ENCODE peak calls at places on chromosomes 13 and 19, in eight cellular contexts. One of them, this sample, is unnamed.

GRCh38 chr19:37304190-37304883 is 66.6 kb upstream of the ZNF527 start:
- DNase-seq in stimulated activated CD8-positive, alpha-beta memory T cell treated with anti-CD3 and anti-CD28 coated beads, Interleukin-4, amount 100 ng/mL, for 24 hours: no peak
- DNase-seq in tibial artery: no peak
- DNase-seq in NCI-H460: no peak
- DNase-seq in renal cortical epithelial cell: no peak
- DNase-seq in stimulated activated CD4-positive, alpha-beta T cell treated with anti-CD3 and anti-CD28 coated beads, Interleukin-1b, Interleukin-23, amount 100 ng/mL, for 1 hour: no peak
- DNase-seq in mesenchymal stem cell: no peak
- DNase-seq in EH: no peak
- DNase-seq in this sample: no peak

GRCh38 chr13:43245374-43245964 is 222.1 kb downstream of the DNAJC15 start:
- DNase-seq in stimulated activated CD8-positive, alpha-beta memory T cell treated with anti-CD3 and anti-CD28 coated beads, Interleukin-4, amount 100 ng/mL, for 24 hours: no peak
- DNase-seq in tibial artery: no peak
- DNase-seq in NCI-H460: no peak
- DNase-seq in renal cortical epithelial cell: peak
- DNase-seq in stimulated activated CD4-positive, alpha-beta T cell treated with anti-CD3 and anti-CD28 coated beads, Interleukin-1b, Interleukin-23, amount 100 ng/mL, for 1 hour: no peak
- DNase-seq in mesenchymal stem cell: peak
- DNase-seq in EH: peak
- DNase-seq in this sample: no peak

GRCh38 chr13:93967286-93967685 is 512.2 kb downstream of the DCT start:
- DNase-seq in stimulated activated CD8-positive, alpha-beta memory T cell treated with anti-CD3 and anti-CD28 coated beads, Interleukin-4, amount 100 ng/mL, for 24 hours: no peak
- DNase-seq in tibial artery: no peak
- DNase-seq in NCI-H460: no peak
- DNase-seq in renal cortical epithelial cell: no peak
- DNase-seq in stimulated activated CD4-positive, alpha-beta T cell treated with anti-CD3 and anti-CD28 coated beads, Interleukin-1b, Interleukin-23, amount 100 ng/mL, for 1 hour: no peak
- DNase-seq in mesenchymal stem cell: no peak
- DNase-seq in EH: no peak
- DNase-seq in this sample: no peak

GRCh38 chr13:90389537-90389936 is 958.0 kb upstream of the MIR17HG start:
- DNase-seq in stimulated activated CD8-positive, alpha-beta memory T cell treated with anti-CD3 and anti-CD28 coated beads, Interleukin-4, amount 100 ng/mL, for 24 hours: no peak
- DNase-seq in tibial artery: no peak
- DNase-seq in NCI-H460: no peak
- DNase-seq in renal cortical epithelial cell: no peak
- DNase-seq in stimulated activated CD4-positive, alpha-beta T cell treated with anti-CD3 and anti-CD28 coated beads, Interleukin-1b, Interleukin-23, amount 100 ng/mL, for 1 hour: no peak
- DNase-seq in mesenchymal stem cell: no peak
- DNase-seq in EH: no peak
- DNase-seq in this sample: no peak

GRCh38 chr19:7533281-7533819 is 2.2 kb upstream of the PNPLA6 start:
- DNase-seq in stimulated activated CD8-positive, alpha-beta memory T cell treated with anti-CD3 and anti-CD28 coated beads, Interleukin-4, amount 100 ng/mL, for 24 hours: no peak
- DNase-seq in tibial artery: peak
- DNase-seq in NCI-H460: no peak
- DNase-seq in renal cortical epithelial cell: no peak
- DNase-seq in stimulated activated CD4-positive, alpha-beta T cell treated with anti-CD3 and anti-CD28 coated beads, Interleukin-1b, Interleukin-23, amount 100 ng/mL, for 1 hour: no peak
- DNase-seq in mesenchymal stem cell: peak
- DNase-seq in EH: peak
- DNase-seq in this sample: no peak

GRCh38 chr13:110537116-110537515 is 24.4 kb downstream of the RAB20 start:
- DNase-seq in stimulated activated CD8-positive, alpha-beta memory T cell treated with anti-CD3 and anti-CD28 coated beads, Interleukin-4, amount 100 ng/mL, for 24 hours: no peak
- DNase-seq in tibial artery: no peak
- DNase-seq in NCI-H460: no peak
- DNase-seq in renal cortical epithelial cell: no peak
- DNase-seq in stimulated activated CD4-positive, alpha-beta T cell treated with anti-CD3 and anti-CD28 coated beads, Interleukin-1b, Interleukin-23, amount 100 ng/mL, for 1 hour: no peak
- DNase-seq in mesenchymal stem cell: no peak
- DNase-seq in EH: no peak
- DNase-seq in this sample: no peak

GRCh38 chr19:17496337-17496997 is 15.0 kb upstream of the PGLS start:
- DNase-seq in stimulated activated CD8-positive, alpha-beta memory T cell treated with anti-CD3 and anti-CD28 coated beads, Interleukin-4, amount 100 ng/mL, for 24 hours: peak
- DNase-seq in tibial artery: peak
- DNase-seq in NCI-H460: peak
- DNase-seq in renal cortical epithelial cell: peak
- DNase-seq in stimulated activated CD4-positive, alpha-beta T cell treated with anti-CD3 and anti-CD28 coated beads, Interleukin-1b, Interleukin-23, amount 100 ng/mL, for 1 hour: peak
- DNase-seq in mesenchymal stem cell: peak
- DNase-seq in EH: peak
- DNase-seq in this sample: peak

GRCh38 chr19:48656840-48657474 is 11.0 kb upstream of the CA11 start:
- DNase-seq in stimulated activated CD8-positive, alpha-beta memory T cell treated with anti-CD3 and anti-CD28 coated beads, Interleukin-4, amount 100 ng/mL, for 24 hours: no peak
- DNase-seq in tibial artery: no peak
- DNase-seq in NCI-H460: no peak
- DNase-seq in renal cortical epithelial cell: peak
- DNase-seq in stimulated activated CD4-positive, alpha-beta T cell treated with anti-CD3 and anti-CD28 coated beads, Interleukin-1b, Interleukin-23, amount 100 ng/mL, for 1 hour: no peak
- DNase-seq in mesenchymal stem cell: peak
- DNase-seq in EH: peak
- DNase-seq in this sample: no peak

GRCh38 chr13:100645382-100645781 is 29.2 kb downstream of the TMTC4 start:
- DNase-seq in stimulated activated CD8-positive, alpha-beta memory T cell treated with anti-CD3 and anti-CD28 coated beads, Interleukin-4, amount 100 ng/mL, for 24 hours: no peak
- DNase-seq in tibial artery: no peak
- DNase-seq in NCI-H460: no peak
- DNase-seq in renal cortical epithelial cell: no peak
- DNase-seq in stimulated activated CD4-positive, alpha-beta T cell treated with anti-CD3 and anti-CD28 coated beads, Interleukin-1b, Interleukin-23, amount 100 ng/mL, for 1 hour: no peak
- DNase-seq in mesenchymal stem cell: no peak
- DNase-seq in EH: no peak
- DNase-seq in this sample: no peak

GRCh38 chr13:40193290-40194203 is 472.9 kb downstream of the FOXO1 start:
- DNase-seq in stimulated activated CD8-positive, alpha-beta memory T cell treated with anti-CD3 and anti-CD28 coated beads, Interleukin-4, amount 100 ng/mL, for 24 hours: no peak
- DNase-seq in tibial artery: peak
- DNase-seq in NCI-H460: no peak
- DNase-seq in renal cortical epithelial cell: no peak
- DNase-seq in stimulated activated CD4-positive, alpha-beta T cell treated with anti-CD3 and anti-CD28 coated beads, Interleukin-1b, Interleukin-23, amount 100 ng/mL, for 1 hour: no peak
- DNase-seq in mesenchymal stem cell: no peak
- DNase-seq in EH: peak
- DNase-seq in this sample: no peak

GRCh38 chr19:4063369-4064072 is 3.2 kb downstream of the ZBTB7A start:
- DNase-seq in stimulated activated CD8-positive, alpha-beta memory T cell treated with anti-CD3 and anti-CD28 coated beads, Interleukin-4, amount 100 ng/mL, for 24 hours: no peak
- DNase-seq in tibial artery: no peak
- DNase-seq in NCI-H460: no peak
- DNase-seq in renal cortical epithelial cell: no peak
- DNase-seq in stimulated activated CD4-positive, alpha-beta T cell treated with anti-CD3 and anti-CD28 coated beads, Interleukin-1b, Interleukin-23, amount 100 ng/mL, for 1 hour: no peak
- DNase-seq in mesenchymal stem cell: no peak
- DNase-seq in EH: no peak
- DNase-seq in this sample: no peak

GRCh38 chr13:51148223-51148951 is 37.3 kb upstream of the C13orf42 start:
- DNase-seq in stimulated activated CD8-positive, alpha-beta memory T cell treated with anti-CD3 and anti-CD28 coated beads, Interleukin-4, amount 100 ng/mL, for 24 hours: no peak
- DNase-seq in tibial artery: no peak
- DNase-seq in NCI-H460: no peak
- DNase-seq in renal cortical epithelial cell: no peak
- DNase-seq in stimulated activated CD4-positive, alpha-beta T cell treated with anti-CD3 and anti-CD28 coated beads, Interleukin-1b, Interleukin-23, amount 100 ng/mL, for 1 hour: no peak
- DNase-seq in mesenchymal stem cell: no peak
- DNase-seq in EH: no peak
- DNase-seq in this sample: no peak

GRCh38 chr13:96091164-96091931 is 1.4 kb downstream of the HS6ST3 start:
- DNase-seq in stimulated activated CD8-positive, alpha-beta memory T cell treated with anti-CD3 and anti-CD28 coated beads, Interleukin-4, amount 100 ng/mL, for 24 hours: no peak
- DNase-seq in tibial artery: peak
- DNase-seq in NCI-H460: no peak
- DNase-seq in renal cortical epithelial cell: no peak
- DNase-seq in stimulated activated CD4-positive, alpha-beta T cell treated with anti-CD3 and anti-CD28 coated beads, Interleukin-1b, Interleukin-23, amount 100 ng/mL, for 1 hour: no peak
- DNase-seq in mesenchymal stem cell: no peak
- DNase-seq in EH: no peak
- DNase-seq in this sample: no peak

GRCh38 chr19:1907563-1908363 is 2.6 kb downstream of the ADAT3 start:
- DNase-seq in stimulated activated CD8-positive, alpha-beta memory T cell treated with anti-CD3 and anti-CD28 coated beads, Interleukin-4, amount 100 ng/mL, for 24 hours: no peak
- DNase-seq in tibial artery: no peak
- DNase-seq in NCI-H460: no peak
- DNase-seq in renal cortical epithelial cell: peak
- DNase-seq in stimulated activated CD4-positive, alpha-beta T cell treated with anti-CD3 and anti-CD28 coated beads, Interleukin-1b, Interleukin-23, amount 100 ng/mL, for 1 hour: no peak
- DNase-seq in mesenchymal stem cell: no peak
- DNase-seq in EH: no peak
- DNase-seq in this sample: no peak

GRCh38 chr13:29991343-29991742 is 140.9 kb upstream of the UBL3 start:
- DNase-seq in stimulated activated CD8-positive, alpha-beta memory T cell treated with anti-CD3 and anti-CD28 coated beads, Interleukin-4, amount 100 ng/mL, for 24 hours: no peak
- DNase-seq in tibial artery: no peak
- DNase-seq in NCI-H460: no peak
- DNase-seq in renal cortical epithelial cell: peak
- DNase-seq in stimulated activated CD4-positive, alpha-beta T cell treated with anti-CD3 and anti-CD28 coated beads, Interleukin-1b, Interleukin-23, amount 100 ng/mL, for 1 hour: no peak
- DNase-seq in mesenchymal stem cell: peak
- DNase-seq in EH: peak
- DNase-seq in this sample: no peak

GRCh38 chr19:2579678-2580280 is 103.9 kb downstream of the GADD45B start:
- DNase-seq in stimulated activated CD8-positive, alpha-beta memory T cell treated with anti-CD3 and anti-CD28 coated beads, Interleukin-4, amount 100 ng/mL, for 24 hours: no peak
- DNase-seq in tibial artery: no peak
- DNase-seq in NCI-H460: no peak
- DNase-seq in renal cortical epithelial cell: no peak
- DNase-seq in stimulated activated CD4-positive, alpha-beta T cell treated with anti-CD3 and anti-CD28 coated beads, Interleukin-1b, Interleukin-23, amount 100 ng/mL, for 1 hour: no peak
- DNase-seq in mesenchymal stem cell: no peak
- DNase-seq in EH: no peak
- DNase-seq in this sample: no peak

GRCh38 chr19:47436712-47437401 is 17.5 kb upstream of the MEIS3 start:
- DNase-seq in stimulated activated CD8-positive, alpha-beta memory T cell treated with anti-CD3 and anti-CD28 coated beads, Interleukin-4, amount 100 ng/mL, for 24 hours: peak
- DNase-seq in tibial artery: peak
- DNase-seq in NCI-H460: peak
- DNase-seq in renal cortical epithelial cell: peak
- DNase-seq in stimulated activated CD4-positive, alpha-beta T cell treated with anti-CD3 and anti-CD28 coated beads, Interleukin-1b, Interleukin-23, amount 100 ng/mL, for 1 hour: peak
- DNase-seq in mesenchymal stem cell: peak
- DNase-seq in EH: peak
- DNase-seq in this sample: peak

GRCh38 chr19:29245221-29245620 is 32.3 kb upstream of the UQCRFS1 start:
- DNase-seq in stimulated activated CD8-positive, alpha-beta memory T cell treated with anti-CD3 and anti-CD28 coated beads, Interleukin-4, amount 100 ng/mL, for 24 hours: no peak
- DNase-seq in tibial artery: no peak
- DNase-seq in NCI-H460: no peak
- DNase-seq in renal cortical epithelial cell: no peak
- DNase-seq in stimulated activated CD4-positive, alpha-beta T cell treated with anti-CD3 and anti-CD28 coated beads, Interleukin-1b, Interleukin-23, amount 100 ng/mL, for 1 hour: no peak
- DNase-seq in mesenchymal stem cell: no peak
- DNase-seq in EH: peak
- DNase-seq in this sample: no peak

GRCh38 chr19:30799854-30800755 is 427.9 kb downstream of the ZNF536 start:
- DNase-seq in stimulated activated CD8-positive, alpha-beta memory T cell treated with anti-CD3 and anti-CD28 coated beads, Interleukin-4, amount 100 ng/mL, for 24 hours: peak
- DNase-seq in tibial artery: peak
- DNase-seq in NCI-H460: no peak
- DNase-seq in renal cortical epithelial cell: no peak
- DNase-seq in stimulated activated CD4-positive, alpha-beta T cell treated with anti-CD3 and anti-CD28 coated beads, Interleukin-1b, Interleukin-23, amount 100 ng/mL, for 1 hour: no peak
- DNase-seq in mesenchymal stem cell: peak
- DNase-seq in EH: no peak
- DNase-seq in this sample: no peak

GRCh38 chr19:21835429-21835809 is 563 bp downstream of the ZNF43 start:
- DNase-seq in stimulated activated CD8-positive, alpha-beta memory T cell treated with anti-CD3 and anti-CD28 coated beads, Interleukin-4, amount 100 ng/mL, for 24 hours: no peak
- DNase-seq in tibial artery: no peak
- DNase-seq in NCI-H460: no peak
- DNase-seq in renal cortical epithelial cell: no peak
- DNase-seq in stimulated activated CD4-positive, alpha-beta T cell treated with anti-CD3 and anti-CD28 coated beads, Interleukin-1b, Interleukin-23, amount 100 ng/mL, for 1 hour: no peak
- DNase-seq in mesenchymal stem cell: no peak
- DNase-seq in EH: no peak
- DNase-seq in this sample: no peak

GRCh38 chr19:52638601-52639000 is 446 bp upstream of the ZNF83 start:
- DNase-seq in stimulated activated CD8-positive, alpha-beta memory T cell treated with anti-CD3 and anti-CD28 coated beads, Interleukin-4, amount 100 ng/mL, for 24 hours: no peak
- DNase-seq in tibial artery: peak
- DNase-seq in NCI-H460: no peak
- DNase-seq in renal cortical epithelial cell: no peak
- DNase-seq in stimulated activated CD4-positive, alpha-beta T cell treated with anti-CD3 and anti-CD28 coated beads, Interleukin-1b, Interleukin-23, amount 100 ng/mL, for 1 hour: no peak
- DNase-seq in mesenchymal stem cell: no peak
- DNase-seq in EH: no peak
- DNase-seq in this sample: no peak

GRCh38 chr19:30132312-30133075 is 190.5 kb downstream of the URI1 start:
- DNase-seq in stimulated activated CD8-positive, alpha-beta memory T cell treated with anti-CD3 and anti-CD28 coated beads, Interleukin-4, amount 100 ng/mL, for 24 hours: no peak
- DNase-seq in tibial artery: no peak
- DNase-seq in NCI-H460: no peak
- DNase-seq in renal cortical epithelial cell: no peak
- DNase-seq in stimulated activated CD4-positive, alpha-beta T cell treated with anti-CD3 and anti-CD28 coated beads, Interleukin-1b, Interleukin-23, amount 100 ng/mL, for 1 hour: no peak
- DNase-seq in mesenchymal stem cell: no peak
- DNase-seq in EH: no peak
- DNase-seq in this sample: no peak

GRCh38 chr13:94033830-94034642 is 445.4 kb downstream of the DCT start:
- DNase-seq in stimulated activated CD8-positive, alpha-beta memory T cell treated with anti-CD3 and anti-CD28 coated beads, Interleukin-4, amount 100 ng/mL, for 24 hours: no peak
- DNase-seq in tibial artery: no peak
- DNase-seq in NCI-H460: no peak
- DNase-seq in renal cortical epithelial cell: no peak
- DNase-seq in stimulated activated CD4-positive, alpha-beta T cell treated with anti-CD3 and anti-CD28 coated beads, Interleukin-1b, Interleukin-23, amount 100 ng/mL, for 1 hour: no peak
- DNase-seq in mesenchymal stem cell: no peak
- DNase-seq in EH: no peak
- DNase-seq in this sample: no peak

GRCh38 chr13:107035778-107036177 is 467.8 kb upstream of the ARGLU1 start:
- DNase-seq in stimulated activated CD8-positive, alpha-beta memory T cell treated with anti-CD3 and anti-CD28 coated beads, Interleukin-4, amount 100 ng/mL, for 24 hours: no peak
- DNase-seq in tibial artery: no peak
- DNase-seq in NCI-H460: no peak
- DNase-seq in renal cortical epithelial cell: peak
- DNase-seq in stimulated activated CD4-positive, alpha-beta T cell treated with anti-CD3 and anti-CD28 coated beads, Interleukin-1b, Interleukin-23, amount 100 ng/mL, for 1 hour: no peak
- DNase-seq in mesenchymal stem cell: no peak
- DNase-seq in EH: peak
- DNase-seq in this sample: no peak

GRCh38 chr13:23980160-23980551 is 82.9 kb upstream of the C1QTNF9B start:
- DNase-seq in stimulated activated CD8-positive, alpha-beta memory T cell treated with anti-CD3 and anti-CD28 coated beads, Interleukin-4, amount 100 ng/mL, for 24 hours: peak
- DNase-seq in tibial artery: peak
- DNase-seq in NCI-H460: no peak
- DNase-seq in renal cortical epithelial cell: peak
- DNase-seq in stimulated activated CD4-positive, alpha-beta T cell treated with anti-CD3 and anti-CD28 coated beads, Interleukin-1b, Interleukin-23, amount 100 ng/mL, for 1 hour: peak
- DNase-seq in mesenchymal stem cell: peak
- DNase-seq in EH: peak
- DNase-seq in this sample: peak

GRCh38 chr19:5672708-5673459 is 7.4 kb downstream of the MICOS13 start:
- DNase-seq in stimulated activated CD8-positive, alpha-beta memory T cell treated with anti-CD3 and anti-CD28 coated beads, Interleukin-4, amount 100 ng/mL, for 24 hours: no peak
- DNase-seq in tibial artery: no peak
- DNase-seq in NCI-H460: no peak
- DNase-seq in renal cortical epithelial cell: no peak
- DNase-seq in stimulated activated CD4-positive, alpha-beta T cell treated with anti-CD3 and anti-CD28 coated beads, Interleukin-1b, Interleukin-23, amount 100 ng/mL, for 1 hour: no peak
- DNase-seq in mesenchymal stem cell: no peak
- DNase-seq in EH: no peak
- DNase-seq in this sample: no peak

GRCh38 chr19:11948646-11949045 is 16.2 kb upstream of the ZNF763 start:
- DNase-seq in stimulated activated CD8-positive, alpha-beta memory T cell treated with anti-CD3 and anti-CD28 coated beads, Interleukin-4, amount 100 ng/mL, for 24 hours: no peak
- DNase-seq in tibial artery: no peak
- DNase-seq in NCI-H460: no peak
- DNase-seq in renal cortical epithelial cell: no peak
- DNase-seq in stimulated activated CD4-positive, alpha-beta T cell treated with anti-CD3 and anti-CD28 coated beads, Interleukin-1b, Interleukin-23, amount 100 ng/mL, for 1 hour: no peak
- DNase-seq in mesenchymal stem cell: no peak
- DNase-seq in EH: no peak
- DNase-seq in this sample: no peak

GRCh38 chr19:2032296-2032941 is 16.9 kb upstream of the BTBD2 start:
- DNase-seq in stimulated activated CD8-positive, alpha-beta memory T cell treated with anti-CD3 and anti-CD28 coated beads, Interleukin-4, amount 100 ng/mL, for 24 hours: no peak
- DNase-seq in tibial artery: peak
- DNase-seq in NCI-H460: peak
- DNase-seq in renal cortical epithelial cell: peak
- DNase-seq in stimulated activated CD4-positive, alpha-beta T cell treated with anti-CD3 and anti-CD28 coated beads, Interleukin-1b, Interleukin-23, amount 100 ng/mL, for 1 hour: no peak
- DNase-seq in mesenchymal stem cell: peak
- DNase-seq in EH: peak
- DNase-seq in this sample: no peak

GRCh38 chr19:22326219-22326618 is 40.0 kb downstream of the ZNF729 start:
- DNase-seq in stimulated activated CD8-positive, alpha-beta memory T cell treated with anti-CD3 and anti-CD28 coated beads, Interleukin-4, amount 100 ng/mL, for 24 hours: no peak
- DNase-seq in tibial artery: no peak
- DNase-seq in NCI-H460: no peak
- DNase-seq in renal cortical epithelial cell: no peak
- DNase-seq in stimulated activated CD4-positive, alpha-beta T cell treated with anti-CD3 and anti-CD28 coated beads, Interleukin-1b, Interleukin-23, amount 100 ng/mL, for 1 hour: no peak
- DNase-seq in mesenchymal stem cell: no peak
- DNase-seq in EH: no peak
- DNase-seq in this sample: no peak

GRCh38 chr13:98503175-98504028 is 73.5 kb downstream of the STK24 start:
- DNase-seq in stimulated activated CD8-positive, alpha-beta memory T cell treated with anti-CD3 and anti-CD28 coated beads, Interleukin-4, amount 100 ng/mL, for 24 hours: no peak
- DNase-seq in tibial artery: no peak
- DNase-seq in NCI-H460: no peak
- DNase-seq in renal cortical epithelial cell: peak
- DNase-seq in stimulated activated CD4-positive, alpha-beta T cell treated with anti-CD3 and anti-CD28 coated beads, Interleukin-1b, Interleukin-23, amount 100 ng/mL, for 1 hour: no peak
- DNase-seq in mesenchymal stem cell: peak
- DNase-seq in EH: peak
- DNase-seq in this sample: no peak

GRCh38 chr19:13277104-13277809 is 127.0 kb downstream of the IER2 start:
- DNase-seq in stimulated activated CD8-positive, alpha-beta memory T cell treated with anti-CD3 and anti-CD28 coated beads, Interleukin-4, amount 100 ng/mL, for 24 hours: peak
- DNase-seq in tibial artery: peak
- DNase-seq in NCI-H460: peak
- DNase-seq in renal cortical epithelial cell: peak
- DNase-seq in stimulated activated CD4-positive, alpha-beta T cell treated with anti-CD3 and anti-CD28 coated beads, Interleukin-1b, Interleukin-23, amount 100 ng/mL, for 1 hour: peak
- DNase-seq in mesenchymal stem cell: peak
- DNase-seq in EH: peak
- DNase-seq in this sample: peak

GRCh38 chr13:102862624-102863210 is 16.9 kb downstream of the ERCC5 start:
- DNase-seq in stimulated activated CD8-positive, alpha-beta memory T cell treated with anti-CD3 and anti-CD28 coated beads, Interleukin-4, amount 100 ng/mL, for 24 hours: no peak
- DNase-seq in tibial artery: no peak
- DNase-seq in NCI-H460: no peak
- DNase-seq in renal cortical epithelial cell: no peak
- DNase-seq in stimulated activated CD4-positive, alpha-beta T cell treated with anti-CD3 and anti-CD28 coated beads, Interleukin-1b, Interleukin-23, amount 100 ng/mL, for 1 hour: no peak
- DNase-seq in mesenchymal stem cell: no peak
- DNase-seq in EH: no peak
- DNase-seq in this sample: no peak

GRCh38 chr13:50198508-50198907 is 183.3 kb downstream of the KCNRG start:
- DNase-seq in stimulated activated CD8-positive, alpha-beta memory T cell treated with anti-CD3 and anti-CD28 coated beads, Interleukin-4, amount 100 ng/mL, for 24 hours: no peak
- DNase-seq in tibial artery: no peak
- DNase-seq in NCI-H460: no peak
- DNase-seq in renal cortical epithelial cell: no peak
- DNase-seq in stimulated activated CD4-positive, alpha-beta T cell treated with anti-CD3 and anti-CD28 coated beads, Interleukin-1b, Interleukin-23, amount 100 ng/mL, for 1 hour: no peak
- DNase-seq in mesenchymal stem cell: no peak
- DNase-seq in EH: peak
- DNase-seq in this sample: no peak

GRCh38 chr13:48562296-48563066 is 29.6 kb upstream of the RCBTB2 start:
- DNase-seq in stimulated activated CD8-positive, alpha-beta memory T cell treated with anti-CD3 and anti-CD28 coated beads, Interleukin-4, amount 100 ng/mL, for 24 hours: peak
- DNase-seq in tibial artery: no peak
- DNase-seq in NCI-H460: no peak
- DNase-seq in renal cortical epithelial cell: no peak
- DNase-seq in stimulated activated CD4-positive, alpha-beta T cell treated with anti-CD3 and anti-CD28 coated beads, Interleukin-1b, Interleukin-23, amount 100 ng/mL, for 1 hour: peak
- DNase-seq in mesenchymal stem cell: no peak
- DNase-seq in EH: no peak
- DNase-seq in this sample: peak